ENCODE peak calls at places on chromosomes 13 and 19, in nine cellular contexts. Y, V, N, G, Z, U, E, A and I are unnamed samples.

GRCh38 chr13:34321986-34322385 is 504.0 kb downstream of the RFC3 start:
- DNase-seq in G (no peak), A (no peak), Z (no peak), U (no peak), E (no peak), V (no peak), N (no peak), Y (no peak), I (no peak)

GRCh38 chr19:41422955-41423354 is 4.2 kb downstream of the B3GNT8 start:
- DNase-seq in E (no peak), N (no peak), A (no peak), Y (no peak), G (no peak), V (no peak), U (no peak), Z (no peak), I (no peak)

GRCh38 chr19:1097810-1098176 is 2.6 kb upstream of the POLR2E start:
- DNase-seq in U (no peak), A (no peak), G (no peak), Z (no peak), E (no peak), Y (no peak), V (peak; percentile 87), N (no peak), I (no peak)

GRCh38 chr13:32902898-32903297 is 113.3 kb upstream of the KL start:
- DNase-seq in N (no peak), G (no peak), A (no peak), Y (no peak), V (no peak), Z (peak; percentile 17), E (no peak), U (no peak), I (no peak)

GRCh38 chr19:41774515-41774980 is 19.2 kb downstream of the CEACAM6 start:
- DNase-seq in V (no peak), N (no peak), Z (no peak), Y (no peak), U (no peak), E (peak; percentile 58), A (no peak), G (peak; percentile 45), I (no peak)

GRCh38 chr13:94712287-94712811 is at the start of gene SOX21:
- DNase-seq in U (no peak), Z (no peak), G (no peak), Y (no peak), V (no peak), E (no peak), A (no peak), N (no peak), I (no peak)

GRCh38 chr13:25179810-25180437 is 7.8 kb upstream of the AMER2 start:
- DNase-seq in E (no peak), G (no peak), Y (no peak), Z (no peak), N (no peak), A (peak; percentile 5), U (no peak), V (no peak), I (no peak)

GRCh38 chr19:2171349-2172145 is 7.8 kb downstream of the DOT1L start:
- DNase-seq in Z (no peak), G (peak; percentile 62), E (peak; percentile 90), V (no peak), Y (no peak), U (peak; percentile 92), N (no peak), A (no peak), I (peak; percentile 14)

GRCh38 chr13:76812971-76813691 is 73.1 kb downstream of the KCTD12 start:
- DNase-seq in E (no peak), Z (no peak), N (peak; percentile 53), Y (no peak), U (no peak), A (no peak), V (no peak), G (no peak), I (no peak)

GRCh38 chr13:31242935-31243334 is 43.2 kb downstream of the B3GLCT start:
- DNase-seq in Y (no peak), A (no peak), N (peak; percentile 36), G (no peak), E (no peak), U (no peak), V (no peak), Z (no peak), I (no peak)